ENCODE peak calls at places on chromosomes 6 and 20, in eight cellular contexts. X, N, P, W, J, D, M and U are unnamed samples.
A peak's percentile ranks its signal among the peaks of the same experiment; 100 is the strongest.

GRCh38 chr6:105258816-105259215 is 79.0 kb upstream of the POPDC3 start:
- DNase-seq in X (no peak), J (no peak), M (no peak), N (no peak), P (no peak), D (no peak), W (no peak), U (no peak)

GRCh38 chr20:63703976-63704748 is 3.6 kb downstream of the ARFRP1 start:
- DNase-seq in X (no peak), M (no peak), J (no peak), D (no peak), N (no peak), W (no peak), P (no peak), U (no peak)

GRCh38 chr6:135623979-135624378 is 126.4 kb upstream of the AHI1 start:
- DNase-seq in D (no peak), X (no peak), M (no peak), J (no peak), N (no peak), W (no peak), P (no peak), U (no peak)

GRCh38 chr6:153511896-153512496 is 380.9 kb upstream of the RGS17 start:
- DNase-seq in J (peak; percentile 65), P (no peak), W (peak; percentile 23), M (no peak), X (no peak), N (peak; percentile 41), D (peak; percentile 0), U (no peak)

GRCh38 chr20:53001502-53002301 is 29.5 kb downstream of the TSHZ2 start:
- DNase-seq in N (no peak), W (no peak), P (no peak), X (no peak), M (no peak), D (no peak), J (no peak), U (peak; percentile 6)

GRCh38 chr6:82205793-82206425 is 41.6 kb downstream of the IBTK start:
- DNase-seq in J (no peak), P (no peak), W (no peak), M (no peak), X (no peak), N (peak; percentile 22), D (no peak), U (no peak)

GRCh38 chr6:14966111-14966901 is 279.6 kb upstream of the JARID2 start:
- DNase-seq in M (no peak), P (no peak), N (no peak), J (peak; percentile 40), D (no peak), X (no peak), W (no peak), U (no peak)

GRCh38 chr6:165922309-165922794 is 245.3 kb downstream of the TBXT start:
- DNase-seq in D (no peak), N (no peak), X (no peak), J (peak; percentile 63), P (no peak), W (no peak), M (no peak), U (no peak)

GRCh38 chr6:27839303-27840081 is 72.7 kb downstream of the OR2B2 start:
- DNase-seq in M (no peak), X (no peak), N (peak; percentile 32), D (peak; percentile 75), W (no peak), P (no peak), J (peak; percentile 88), U (peak; percentile 46)

GRCh38 chr6:165585060-165585459 is 78.0 kb downstream of the PDE10A start:
- DNase-seq in W (no peak), N (no peak), J (peak; percentile 77), M (no peak), X (no peak), P (no peak), D (no peak), U (no peak)

GRCh38 chr20:53080969-53081871 is 109.1 kb downstream of the TSHZ2 start:
- DNase-seq in J (peak; percentile 51), D (no peak), M (no peak), W (no peak), P (no peak), N (no peak), X (no peak), U (no peak)

GRCh38 chr20:39630215-39630614 is 668.1 kb downstream of the DHX35 start:
- DNase-seq in D (no peak), J (no peak), P (no peak), W (no peak), M (no peak), N (no peak), X (no peak), U (no peak)

GRCh38 chr20:53739799-53740785 is 146.5 kb upstream of the ZNF217 start:
- DNase-seq in D (no peak), M (no peak), W (no peak), N (no peak), P (no peak), J (peak; percentile 68), X (no peak), U (peak; percentile 29)

GRCh38 chr6:116278853-116279231 is 888 bp downstream of the TSPYL1 start:
- DNase-seq in W (no peak), N (no peak), M (no peak), D (no peak), X (no peak), J (no peak), P (no peak), U (peak; percentile 30)

GRCh38 chr6:105869835-105870506 is 216.2 kb upstream of the PRDM1 start:
- DNase-seq in D (no peak), J (no peak), N (no peak), M (no peak), W (no peak), X (no peak), P (no peak), U (no peak)

GRCh38 chr6:135323202-135323668 is 142.1 kb downstream of the MYB start:
- DNase-seq in W (no peak), X (no peak), J (no peak), P (no peak), D (no peak), M (no peak), N (no peak), U (peak; percentile 38)

GRCh38 chr6:11785953-11786579 is 7.5 kb upstream of the ADTRP start:
- DNase-seq in X (no peak), W (no peak), P (no peak), J (no peak), N (no peak), D (no peak), M (no peak), U (peak; percentile 50)

GRCh38 chr6:68635706-68636513 is 828 bp downstream of the ADGRB3 start:
- DNase-seq in D (peak; percentile 11), N (peak; percentile 57), P (no peak), M (peak; percentile 43), W (peak; percentile 28), J (no peak), X (no peak), U (no peak)

GRCh38 chr6:38671885-38672467 is 31.0 kb downstream of the GLO1 start:
- DNase-seq in P (no peak), D (peak; percentile 45), N (peak; percentile 74), M (no peak), W (peak; percentile 11), X (no peak), J (peak; percentile 78), U (peak; percentile 38)

GRCh38 chr6:108562503-108562993 is 1.8 kb downstream of the FOXO3 start:
- DNase-seq in P (peak; percentile 68), D (peak; percentile 75), N (peak; percentile 81), X (no peak), W (peak; percentile 23), J (peak; percentile 71), M (peak; percentile 49), U (no peak)

GRCh38 chr6:108559097-108559883 is 1.4 kb upstream of the FOXO3 start:
- DNase-seq in P (peak; percentile 84), N (peak; percentile 89), W (peak; percentile 68), J (peak; percentile 76), M (peak; percentile 86), D (peak; percentile 93), X (peak; percentile 66), U (peak; percentile 81)

GRCh38 chr6:108561742-108562502 is 1.2 kb downstream of the FOXO3 start:
- DNase-seq in D (no peak), X (no peak), J (peak; percentile 11), P (no peak), N (peak; percentile 60), M (peak; percentile 61), W (peak; percentile 20), U (no peak)

GRCh38 chr6:108559884-108560462 is 744 bp upstream of the FOXO3 start:
- DNase-seq in D (peak; percentile 60), X (no peak), N (peak; percentile 82), P (peak; percentile 47), M (peak; percentile 79), J (peak; percentile 50), W (peak; percentile 55), U (peak; percentile 32)

DNA sequence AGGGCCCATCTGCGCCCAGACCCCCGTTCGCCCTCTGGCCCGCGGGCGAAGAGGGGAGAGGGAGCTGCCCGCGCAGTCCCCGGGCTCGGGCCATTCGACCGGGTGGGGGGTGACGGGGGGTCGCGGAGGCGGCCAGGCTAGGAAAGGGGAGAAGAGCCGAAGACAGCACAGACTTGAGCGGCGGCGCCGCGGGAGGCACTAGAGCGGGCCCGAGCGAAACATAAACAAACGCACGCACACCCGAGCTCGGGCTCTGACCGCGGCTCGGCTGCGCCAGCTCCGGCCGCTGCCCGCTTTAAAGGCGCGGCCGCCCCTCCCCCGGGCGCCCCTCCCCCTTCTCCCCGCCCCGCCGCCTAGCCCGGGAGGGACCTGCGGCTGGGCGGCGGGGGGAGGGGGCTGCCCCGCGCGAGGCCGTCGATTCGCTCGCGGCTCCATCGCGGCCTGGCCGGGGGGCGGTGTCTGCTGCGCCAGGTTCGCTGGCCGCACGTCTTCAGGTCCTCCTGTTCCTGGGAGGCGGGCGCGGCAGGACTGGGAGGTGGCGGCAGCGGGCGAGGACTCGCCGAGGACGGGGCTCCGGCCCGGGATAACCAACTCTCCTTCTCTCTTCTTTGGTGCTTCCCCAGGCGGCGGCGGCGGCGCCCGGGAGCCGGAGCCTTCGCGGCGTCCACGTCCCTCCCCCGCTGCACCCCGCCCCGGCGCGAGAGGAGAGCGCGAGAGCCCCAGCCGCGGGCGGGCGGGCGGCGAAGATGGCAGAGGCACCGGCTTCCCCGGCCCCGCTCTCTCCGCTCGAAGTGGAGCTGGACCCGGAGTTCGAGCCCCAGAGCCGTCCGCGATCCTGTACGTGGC is at the start of gene FOXO3:
- DNase-seq in X (peak; percentile 36), D (peak; percentile 92), P (peak; percentile 88), N (peak; percentile 95), M (peak; percentile 83), W (peak; percentile 74), J (peak; percentile 85), U (peak; percentile 58)
- TF ChIP-seq CTCF in X (no peak), D (no peak), P (no peak), N (no peak), M (no peak), W (no peak), J (no peak), U (no peak)

GRCh38 chr6:52976591-52977035 is 18.5 kb downstream of the GSTA4 start:
- DNase-seq in X (no peak), W (no peak), J (no peak), P (no peak), D (no peak), M (no peak), N (peak; percentile 30), U (peak; percentile 62)
- TF ChIP-seq CTCF in X (no peak), W (no peak), J (no peak), P (no peak), D (no peak), M (no peak), N (no peak), U (no peak)

GRCh38 chr20:51372176-51372803 is 170.2 kb downstream of the NFATC2 start:
- DNase-seq in D (peak; percentile 55), P (peak; percentile 26), X (no peak), N (peak; percentile 84), W (peak; percentile 61), M (peak; percentile 79), J (peak; percentile 96), U (peak; percentile 75)
- TF ChIP-seq CTCF in D (peak; percentile 89), P (peak; percentile 78), X (peak; percentile 78), N (peak; percentile 79), W (peak; percentile 81), M (peak; percentile 59), J (peak; percentile 99), U (peak; percentile 77)

GRCh38 chr6:118284736-118285360 is 263.2 kb upstream of the PLN start:
- DNase-seq in N (no peak), W (no peak), J (peak; percentile 10), X (no peak), P (no peak), D (no peak), M (no peak), U (no peak)
- TF ChIP-seq CTCF in N (peak; percentile 50), W (peak; percentile 46), J (peak; percentile 52), X (no peak), P (peak; percentile 35), D (peak; percentile 53), M (no peak), U (peak; percentile 24)